ENCODE peak calls at places on chromosomes 16 and 17, in four cellular contexts. J is WTC11, W is K562, E is HepG2. C is an unnamed sample.

GRCh38 chr16:13957197-13958078 is 37.5 kb downstream of the ERCC4 start:
- DNase-seq in J (no peak), W (peak; percentile 32), E (peak; percentile 94), C (peak; percentile 34)

GRCh38 chr17:4362141-4362540 is 4.3 kb downstream of the UBE2G1 start:
- DNase-seq in J (peak; percentile 1), W (no peak), E (no peak), C (no peak)

GRCh38 chr17:75970011-75970523 is 8.9 kb downstream of the ACOX1 start:
- DNase-seq in J (no peak), W (peak; percentile 93), E (no peak), C (no peak)

GRCh38 chr16:6335072-6335471 is 997.6 kb upstream of the RBFOX1 start:
- DNase-seq in J (peak; percentile 16), W (peak; percentile 51), E (no peak), C (peak; percentile 38)

GRCh38 chr17:72510454-72511016 is 389.7 kb downstream of the SOX9 start:
- DNase-seq in J (no peak), W (no peak), E (no peak), C (no peak)

GRCh38 chr17:19486351-19487008 is 47.2 kb upstream of the SLC47A1 start:
- DNase-seq in J (no peak), W (no peak), E (no peak), C (no peak)

GRCh38 chr16:89155184-89155679 is 16.3 kb upstream of the CDH15 start:
- DNase-seq in J (no peak), W (no peak), E (no peak), C (no peak)

GRCh38 chr17:28053044-28053670 is 10.7 kb downstream of the NLK start:
- DNase-seq in J (no peak), W (no peak), E (no peak), C (no peak)

GRCh38 chr16:2085669-2086068 is 37.9 kb downstream of the TSC2 start:
- DNase-seq in J (no peak), W (no peak), E (no peak), C (no peak)

GRCh38 chr17:67477687-67478086 is 100.6 kb downstream of the PITPNC1 start:
- DNase-seq in J (no peak), W (no peak), E (no peak), C (no peak)

GRCh38 chr17:37702605-37703004 is 42.3 kb downstream of the HNF1B start:
- DNase-seq in J (no peak), W (no peak), E (no peak), C (no peak)

GRCh38 chr17:57625957-57626356 is 119.1 kb downstream of the CCDC182 start:
- DNase-seq in J (no peak), W (no peak), E (no peak), C (no peak)

GRCh38 chr16:89334050-89334449 is 116.5 kb downstream of the ZNF778 start:
- DNase-seq in J (no peak), W (no peak), E (no peak), C (no peak)

GRCh38 chr17:35117984-35118383 is 1.7 kb downstream of the RAD51D start:
- DNase-seq in J (no peak), W (no peak), E (peak; percentile 19), C (no peak)

GRCh38 chr16:53768167-53768566 is 64.2 kb downstream of the FTO start:
- DNase-seq in J (no peak), W (no peak), E (no peak), C (no peak)

GRCh38 chr17:73065376-73065775 is 27.1 kb downstream of the SLC39A11 start:
- DNase-seq in J (no peak), W (no peak), E (no peak), C (no peak)

GRCh38 chr17:43720311-43721060 is 38.1 kb downstream of the SOST start:
- DNase-seq in J (peak; percentile 81), W (peak; percentile 65), E (peak; percentile 41), C (no peak)

GRCh38 chr17:65535777-65536572 is 25.5 kb downstream of the AXIN2 start:
- DNase-seq in J (no peak), W (no peak), E (no peak), C (no peak)

GRCh38 chr17:76438906-76439305 is 14.0 kb downstream of the UBE2O start:
- DNase-seq in J (no peak), W (no peak), E (peak; percentile 41), C (no peak)

GRCh38 chr17:33152793-33153192 is 140.3 kb downstream of the ASIC2 start:
- DNase-seq in J (no peak), W (no peak), E (no peak), C (no peak)
- TF ChIP-seq ELF4 in J (no peak), W (no peak), E (no peak), C (no peak)

DNA sequence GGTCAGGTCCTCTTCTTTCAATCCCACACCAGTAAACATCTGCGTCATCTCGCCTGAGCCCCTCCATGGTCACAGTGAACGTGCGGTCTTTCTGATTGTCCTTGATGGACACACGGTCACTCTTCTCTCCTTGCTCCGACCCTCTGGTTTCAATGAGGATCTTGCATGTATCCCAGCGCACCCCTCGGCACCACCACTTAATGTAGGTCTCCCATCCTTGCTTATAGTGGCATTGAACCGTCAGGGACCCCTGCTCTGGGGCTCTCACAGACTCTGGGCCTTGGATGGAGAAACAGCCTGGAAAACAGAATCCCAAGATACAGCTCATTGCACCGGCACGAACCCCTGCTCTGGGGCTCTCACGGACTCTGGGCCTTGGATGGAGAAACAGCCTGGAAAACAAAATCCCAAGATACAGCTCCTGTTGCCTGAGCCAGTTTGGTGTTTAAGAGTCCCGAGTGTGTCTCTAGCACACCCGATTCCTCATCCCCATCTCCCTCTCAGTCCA is 5.4 kb downstream of the CD300LB start:
- DNase-seq in J (no peak), W (no peak), E (no peak), C (peak; percentile 5)
- TF ChIP-seq ELF4 in J (no peak), W (no peak), E (no peak), C (no peak)

GRCh38 chr16:19119564-19119963 is 5.8 kb downstream of the ITPRIPL2 start:
- DNase-seq in J (no peak), W (no peak), E (no peak), C (no peak)
- TF ChIP-seq ELF4 in J (no peak), W (no peak), E (no peak), C (no peak)

GRCh38 chr17:50087246-50087911 is 7.8 kb upstream of the PDK2 start:
- DNase-seq in J (peak; percentile 89), W (peak; percentile 83), E (peak; percentile 66), C (peak; percentile 86)
- TF ChIP-seq ELF4 in J (no peak), W (no peak), E (no peak), C (no peak)

DNA sequence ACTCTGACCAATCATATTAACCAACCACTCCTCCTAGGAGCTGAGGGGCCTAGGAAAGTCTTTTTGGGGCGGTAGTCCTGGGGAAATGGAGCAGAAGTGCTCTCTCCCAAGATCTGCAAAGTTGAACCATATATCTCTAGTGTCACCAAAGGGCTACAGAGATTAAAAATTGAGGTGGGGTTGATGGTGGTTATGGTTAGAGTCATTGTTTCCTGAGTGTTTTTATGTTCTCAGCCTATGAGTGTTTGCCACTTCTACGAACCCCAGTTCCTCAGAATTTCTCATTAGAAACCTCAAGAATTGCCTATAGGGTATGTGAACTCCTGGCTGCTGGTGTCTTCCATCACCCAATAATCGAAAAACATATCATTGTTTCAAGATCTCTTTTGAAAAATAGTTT is 217.8 kb downstream of the CDRT15L2 start:
- DNase-seq in J (no peak), W (no peak), E (no peak), C (no peak)
- TF ChIP-seq ELF4 in J (no peak), W (no peak), E (no peak), C (no peak)

DNA sequence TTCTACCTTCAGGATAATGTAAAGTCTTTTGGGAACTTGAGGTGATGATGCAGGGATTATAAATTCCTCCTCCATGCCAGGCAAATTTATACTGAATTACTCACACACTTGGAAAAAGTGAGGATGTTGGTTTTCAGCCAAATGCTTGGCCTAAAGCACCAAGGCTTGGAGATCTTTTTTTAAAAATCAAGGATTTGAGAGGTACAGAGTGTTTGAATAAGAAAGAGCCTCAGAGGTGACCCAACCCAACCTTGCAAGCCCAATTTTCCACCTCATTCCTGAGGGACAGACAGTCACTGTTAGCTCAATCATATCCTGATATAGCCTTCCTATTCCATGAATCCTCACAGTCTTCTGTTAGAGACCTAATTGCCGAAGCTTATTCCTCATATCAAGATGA is 14.0 kb downstream of the GRIN2A start:
- DNase-seq in J (no peak), W (no peak), E (no peak), C (no peak)
- TF ChIP-seq ELF4 in J (no peak), W (no peak), E (no peak), C (no peak)

C was measured in HEK293T.